ENCODE peak calls at places on chromosomes 6 and 20, in ten cellular contexts. B is ovary; F is T-helper 2 cell; Z is GM06990; P is stimulated activated CD4-positive, alpha-beta T cell treated with anti-CD3 and anti-CD28 coated beads, Interleukin-15, amount 100 ng/mL, for 24 hours; M is fibroblast of lung; V is mesothelial cell of epicardium; Q is CD4-positive, CD25-positive, alpha-beta regulatory T cell; J is ACHN; T is mucosa of gallbladder. H is an unnamed sample.

GRCh38 chr20:24442909-24443308 is 26.5 kb upstream of the SYNDIG1 start:
- DNase-seq in B (no peak), P (no peak), Q (no peak), V (no peak), J (no peak), M (no peak), T (no peak), F (no peak), Z (no peak), H (no peak)

GRCh38 chr6:119207973-119208725 is 129.7 kb upstream of the FAM184A start:
- DNase-seq in B (no peak), Z (no peak), F (no peak), V (no peak), T (no peak), P (no peak), Q (no peak), M (peak), J (no peak), H (no peak)

GRCh38 chr6:43376551-43376981 is 7.1 kb upstream of the ZNF318 start:
- DNase-seq in P (peak), T (no peak), J (no peak), V (no peak), Z (peak), B (no peak), Q (no peak), M (no peak), F (no peak), H (no peak)

GRCh38 chr6:56143796-56144195 is 103.6 kb downstream of the COL21A1 start:
- DNase-seq in Q (no peak), V (no peak), B (no peak), J (no peak), P (no peak), F (no peak), Z (no peak), T (no peak), M (peak), H (no peak)

GRCh38 chr6:21102201-21102600 is 491.4 kb upstream of the SOX4 start:
- DNase-seq in M (no peak), J (no peak), F (no peak), V (no peak), P (no peak), B (no peak), T (no peak), Q (no peak), Z (no peak), H (no peak)

GRCh38 chr6:44699082-44699481 is 311.6 kb downstream of the CDC5L start:
- DNase-seq in P (no peak), B (no peak), Z (no peak), Q (no peak), F (no peak), M (peak), J (no peak), T (no peak), V (no peak), H (no peak)

GRCh38 chr20:25286917-25287316 is 39.0 kb downstream of the PYGB start:
- DNase-seq in Q (no peak), B (peak), V (no peak), T (no peak), F (no peak), P (peak), Z (no peak), M (no peak), J (no peak), H (no peak)

GRCh38 chr20:11918280-11918952 is 723 bp downstream of the BTBD3 start:
- DNase-seq in B (no peak), V (no peak), P (no peak), Q (no peak), Z (no peak), F (no peak), T (no peak), J (no peak), M (no peak), H (no peak)

GRCh38 chr20:22387452-22387851 is 196.9 kb downstream of the FOXA2 start:
- DNase-seq in T (no peak), B (no peak), J (no peak), Z (no peak), M (no peak), P (no peak), Q (no peak), F (no peak), V (no peak), H (no peak)

GRCh38 chr20:48012401-48012974 is 227.2 kb upstream of the SULF2 start:
- DNase-seq in B (no peak), M (peak), J (peak), F (no peak), Q (no peak), V (no peak), Z (no peak), P (no peak), T (no peak), H (no peak)

GRCh38 chr20:37901667-37902503 is 1.0 kb upstream of the VSTM2L start:
- DNase-seq in T (peak), V (no peak), J (peak), Q (no peak), F (no peak), B (peak), Z (peak), P (peak), M (peak), H (no peak)

GRCh38 chr6:166570929-166571699 is 15.4 kb downstream of the RAMACL start:
- DNase-seq in P (no peak), J (no peak), Q (no peak), M (no peak), Z (no peak), B (no peak), F (no peak), V (no peak), T (no peak), H (no peak)

GRCh38 chr20:49029203-49029602 is 16.9 kb upstream of the CSE1L start:
- DNase-seq in J (no peak), V (no peak), F (no peak), Z (no peak), Q (no peak), B (no peak), T (no peak), P (no peak), M (peak), H (no peak)

GRCh38 chr6:130513770-130514169 is 148.0 kb downstream of the TMEM200A start:
- DNase-seq in J (no peak), M (peak), Q (peak), Z (no peak), F (peak), P (peak), B (no peak), V (no peak), T (peak), H (peak)

GRCh38 chr6:154509421-154510143 is 903 bp downstream of the CNKSR3 start:
- DNase-seq in J (peak), V (peak), F (no peak), B (peak), T (peak), M (peak), Z (peak), Q (no peak), P (peak), H (peak)

GRCh38 chr20:58056021-58056591 is 172.3 kb downstream of the ANKRD60 start:
- DNase-seq in F (no peak), Z (no peak), T (no peak), Q (no peak), V (no peak), J (no peak), M (no peak), P (no peak), B (no peak), H (no peak)

GRCh38 chr6:169112483-169113320 is 140.9 kb downstream of the THBS2 start:
- DNase-seq in F (no peak), B (no peak), Z (peak), Q (no peak), V (no peak), M (no peak), P (no peak), J (no peak), T (no peak), H (peak)

GRCh38 chr20:63128367-63128766 is 87.6 kb downstream of the YTHDF1 start:
- DNase-seq in T (no peak), Z (no peak), P (no peak), B (no peak), F (no peak), J (no peak), M (no peak), V (peak), Q (no peak), H (no peak)

GRCh38 chr6:115894426-115894992 is 166.2 kb downstream of the FRK start:
- DNase-seq in F (no peak), Q (no peak), J (no peak), M (no peak), T (no peak), V (no peak), P (no peak), Z (no peak), B (no peak), H (no peak)

GRCh38 chr20:59438201-59438600 is 137.8 kb downstream of the EDN3 start:
- DNase-seq in M (no peak), Q (no peak), P (no peak), J (no peak), F (no peak), V (no peak), T (no peak), B (no peak), Z (no peak), H (no peak)

GRCh38 chr6:53894086-53894485 is 99.3 kb downstream of the LRRC1 start:
- DNase-seq in F (no peak), M (peak), V (no peak), B (no peak), T (peak), J (no peak), P (peak), Q (no peak), Z (peak), H (no peak)

GRCh38 chr20:46767127-46767761 is 57.8 kb downstream of the SLC2A10 start:
- DNase-seq in Q (no peak), B (no peak), V (no peak), F (no peak), Z (no peak), T (no peak), J (peak), M (peak), P (peak), H (peak)

GRCh38 chr6:85772641-85773040 is 130.0 kb upstream of the SYNCRIP start:
- DNase-seq in V (no peak), P (no peak), T (no peak), Z (no peak), F (no peak), J (no peak), B (no peak), Q (no peak), M (no peak), H (no peak)

GRCh38 chr6:22072939-22073338 is 223.9 kb downstream of the PRL start:
- DNase-seq in M (no peak), T (no peak), B (no peak), V (no peak), Q (no peak), J (no peak), Z (no peak), F (no peak), P (no peak), H (no peak)

GRCh38 chr20:62571667-62572344 is 70.5 kb upstream of the SLCO4A1 start:
- DNase-seq in Q (no peak), V (no peak), J (no peak), B (no peak), T (no peak), M (no peak), P (peak), F (no peak), Z (peak), H (peak)

GRCh38 chr6:68559716-68560115 is 75.4 kb upstream of the ADGRB3 start:
- DNase-seq in Z (no peak), P (no peak), M (peak), Q (no peak), T (no peak), J (no peak), B (no peak), F (no peak), V (no peak), H (no peak)

GRCh38 chr20:64238851-64239387 is 16.6 kb upstream of the PCMTD2 start:
- DNase-seq in P (no peak), J (no peak), F (no peak), Q (no peak), Z (peak), T (no peak), B (peak), M (no peak), V (no peak), H (no peak)

GRCh38 chr6:89117285-89118108 is at the start of gene SRSF12:
- DNase-seq in F (peak), P (peak), V (peak), M (peak), J (peak), Q (peak), B (peak), T (no peak), Z (peak), H (peak)